ENCODE peak calls at places on chromosome 16, in four cellular contexts. C is breast epithelium, K is A549, W is ovary. U is an unnamed sample.
A peak's percentile ranks its signal among the peaks of the same experiment; 100 is the strongest.

GRCh38 chr16:28977703-28978641 is 3.4 kb downstream of the SPNS1 start:
- DNase-seq in W (no peak), C (no peak), K (peak; percentile 25), U (no peak)

GRCh38 chr16:11079657-11080187 is 135.4 kb downstream of the CLEC16A start:
- DNase-seq in C (no peak), K (no peak), W (no peak), U (no peak)

GRCh38 chr16:85728879-85729278 is 22.0 kb downstream of the C16orf74 start:
- DNase-seq in C (no peak), W (no peak), K (no peak), U (no peak)

GRCh38 chr16:62963846-62964245 is 927.6 kb upstream of the CDH8 start:
- DNase-seq in W (no peak), K (no peak), C (no peak), U (no peak)

GRCh38 chr16:85436636-85437160 is 176.4 kb upstream of the GSE1 start:
- DNase-seq in C (no peak), K (no peak), W (peak; percentile 81), U (no peak)

GRCh38 chr16:27759301-27759871 is 209.4 kb downstream of the KATNIP start:
- DNase-seq in K (no peak), C (no peak), W (no peak), U (no peak)

GRCh38 chr16:27114006-27114405 is 47.3 kb downstream of the C16orf82 start:
- DNase-seq in W (no peak), K (no peak), C (no peak), U (no peak)

GRCh38 chr16:70725912-70726828 is 40.3 kb upstream of the MTSS2 start:
- DNase-seq in K (no peak), W (peak; percentile 72), C (no peak), U (no peak)

GRCh38 chr16:55662641-55663040 is 6.9 kb downstream of the SLC6A2 start:
- DNase-seq in W (no peak), C (no peak), K (no peak), U (peak; percentile 41)

GRCh38 chr16:89370081-89370511 is 120.3 kb downstream of the ANKRD11 start:
- DNase-seq in C (no peak), W (no peak), K (no peak), U (no peak)

GRCh38 chr16:1519831-1520230 is 13.6 kb upstream of the TMEM204 start:
- DNase-seq in C (no peak), K (no peak), W (no peak), U (no peak)

GRCh38 chr16:12062343-12063003 is 85.9 kb downstream of the SNX29 start:
- DNase-seq in K (no peak), W (no peak), C (peak; percentile 57), U (peak; percentile 96)

GRCh38 chr16:73279451-73279850 is 231.5 kb upstream of the ZFHX3 start:
- DNase-seq in W (no peak), C (no peak), K (no peak), U (no peak)

DNA sequence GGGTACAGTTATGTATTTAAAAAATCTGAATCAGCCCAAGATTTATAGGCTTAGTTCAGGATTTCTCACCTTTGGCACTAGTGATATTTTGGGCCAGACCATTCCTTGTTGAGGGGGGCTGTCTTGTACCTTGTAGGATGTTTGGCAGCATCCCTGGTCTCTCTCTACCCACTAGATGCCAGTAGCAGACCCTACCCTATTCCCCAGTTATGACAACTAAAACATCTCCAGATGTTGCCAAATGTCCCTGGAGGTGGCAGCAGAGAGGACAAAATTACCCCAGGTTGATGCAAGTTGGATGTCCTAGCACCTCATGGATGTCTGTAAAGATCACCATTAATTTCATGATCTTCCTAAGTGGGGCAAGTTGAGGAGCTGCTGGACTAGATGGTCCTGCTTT is 45.8 kb downstream of the SYT17 start:
- DNase-seq in W (no peak), K (no peak), C (no peak), U (no peak)
- TF ChIP-seq CTCF in W (no peak), K (no peak), C (no peak), U (no peak)

DNA sequence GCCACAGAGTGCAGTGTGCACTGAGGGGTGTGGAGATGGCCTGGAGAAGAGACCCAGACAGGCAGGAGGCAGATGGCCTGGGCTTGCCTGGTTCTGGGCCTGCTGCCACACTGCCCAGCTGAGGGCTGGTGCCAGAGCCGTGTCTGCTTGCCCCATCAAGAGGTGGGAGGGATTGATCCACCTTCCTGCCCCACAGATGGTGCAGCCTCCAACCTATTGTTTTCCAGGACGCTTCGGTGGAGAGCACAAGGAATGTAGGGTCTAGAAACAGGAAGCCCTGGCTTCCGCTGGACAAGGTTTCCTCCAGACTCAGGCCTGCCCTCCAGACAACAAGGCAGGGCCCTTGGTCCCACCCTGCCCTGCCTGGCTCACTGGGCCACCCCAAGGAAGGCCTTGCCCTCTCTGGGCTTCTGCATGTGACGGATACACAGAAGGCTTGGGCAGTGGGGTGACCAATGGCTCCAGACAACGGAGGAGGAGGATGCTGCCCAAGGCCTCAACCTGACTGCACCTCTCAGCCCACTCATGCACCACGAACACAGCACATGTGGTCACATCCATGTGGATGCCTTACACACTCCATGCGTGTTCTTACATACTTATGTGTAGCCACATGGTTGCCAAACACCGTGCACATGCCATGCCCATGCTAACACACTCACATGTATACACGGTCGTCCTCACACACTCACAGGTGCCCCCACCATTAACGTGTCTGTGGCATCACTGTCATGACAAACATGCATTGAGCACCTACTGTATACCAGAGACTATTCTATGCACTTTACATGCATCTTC is 6.5 kb upstream of the CDH5 start:
- DNase-seq in W (no peak), K (no peak), C (no peak), U (no peak)
- TF ChIP-seq POLR2A in W (no peak), K (no peak), C (no peak), U (no peak)

DNA sequence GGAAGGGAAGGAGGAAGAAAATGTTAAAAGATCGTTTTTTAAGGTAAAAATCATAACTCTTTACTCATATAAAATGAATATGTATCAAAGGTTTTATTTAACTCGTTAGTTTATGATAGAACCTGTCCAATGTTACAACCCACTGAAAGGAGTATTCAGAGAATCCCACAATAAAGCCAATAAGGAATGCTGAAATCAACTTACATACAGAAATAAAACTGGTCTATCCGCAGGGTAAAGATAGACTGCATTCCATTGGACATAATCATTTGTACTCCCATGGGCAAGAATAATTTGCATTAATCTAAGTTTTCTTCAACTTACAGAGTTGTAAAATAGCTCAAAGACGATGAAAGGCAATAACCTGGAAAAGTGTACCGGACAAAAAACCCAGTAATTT is 17.9 kb upstream of the BEAN1 start:
- DNase-seq in W (no peak), K (no peak), C (no peak), U (no peak)
- H3K4me3 ChIP-seq in W (no peak overlapping the region), K (no peak overlapping the region), C (no peak overlapping the region), U (no peak overlapping the region)

GRCh38 chr16:31179747-31180458 is at the start of gene FUS:
- DNase-seq in C (peak; percentile 88), K (peak; percentile 91), W (peak; percentile 95), U (peak; percentile 88)
- TF ChIP-seq CTCF in C (peak; percentile 42), K (no peak), W (peak; percentile 34), U (no peak)

GRCh38 chr16:24988593-24989338 is 26.4 kb downstream of the ARHGAP17 start:
- DNase-seq in K (peak; percentile 30), C (no peak), W (no peak), U (no peak)

GRCh38 chr16:24984101-24984500 is 31.1 kb downstream of the ARHGAP17 start:
- DNase-seq in C (no peak), W (no peak), K (no peak), U (no peak)

GRCh38 chr16:24984903-24985675 is 30.1 kb downstream of the ARHGAP17 start:
- DNase-seq in K (no peak), W (no peak), C (no peak), U (no peak)

GRCh38 chr16:24988137-24988535 is 27.0 kb downstream of the ARHGAP17 start:
- DNase-seq in C (no peak), W (no peak), K (no peak), U (no peak)

DNA sequence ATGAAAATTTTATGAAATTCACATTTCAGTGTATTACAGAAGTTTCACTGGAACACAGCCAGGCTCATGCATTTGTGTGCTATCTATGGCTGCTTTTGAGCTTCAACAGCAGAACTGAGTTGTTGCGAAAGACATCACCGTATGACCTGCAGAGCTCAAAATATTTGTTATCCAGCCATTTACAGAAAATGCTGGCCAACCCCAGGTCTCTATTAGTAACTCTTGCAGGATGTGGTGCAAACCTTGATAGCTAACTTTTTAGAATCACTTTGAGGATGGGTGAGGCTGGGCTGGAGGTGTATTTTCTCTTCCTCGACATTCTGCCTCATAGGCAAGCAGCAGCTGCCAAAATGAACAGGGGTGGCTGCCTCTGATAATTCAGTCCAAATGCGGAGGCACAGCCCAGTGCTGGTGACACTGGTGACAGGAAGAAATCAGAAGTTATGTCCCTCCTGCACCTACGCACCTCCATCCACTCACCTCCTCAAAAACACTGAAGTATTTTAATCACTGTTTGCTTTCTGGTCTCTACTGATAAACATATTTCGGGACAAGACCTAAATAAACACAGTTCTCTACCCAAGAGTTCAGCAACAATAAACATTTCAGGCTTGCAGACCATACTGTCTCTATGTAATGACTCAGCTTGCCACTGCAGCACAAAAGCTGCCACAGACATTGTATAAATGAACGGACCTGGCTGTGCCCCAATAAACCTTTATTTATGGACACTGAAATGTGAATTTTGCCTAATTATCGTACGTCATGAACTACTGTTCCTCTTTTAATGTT is 28.5 kb downstream of the ARHGAP17 start:
- DNase-seq in W (no peak), C (no peak), K (peak; percentile 31), U (peak; percentile 49)
- TF ChIP-seq POLR2A in W (no peak), C (no peak), K (no peak), U (no peak)

DNA sequence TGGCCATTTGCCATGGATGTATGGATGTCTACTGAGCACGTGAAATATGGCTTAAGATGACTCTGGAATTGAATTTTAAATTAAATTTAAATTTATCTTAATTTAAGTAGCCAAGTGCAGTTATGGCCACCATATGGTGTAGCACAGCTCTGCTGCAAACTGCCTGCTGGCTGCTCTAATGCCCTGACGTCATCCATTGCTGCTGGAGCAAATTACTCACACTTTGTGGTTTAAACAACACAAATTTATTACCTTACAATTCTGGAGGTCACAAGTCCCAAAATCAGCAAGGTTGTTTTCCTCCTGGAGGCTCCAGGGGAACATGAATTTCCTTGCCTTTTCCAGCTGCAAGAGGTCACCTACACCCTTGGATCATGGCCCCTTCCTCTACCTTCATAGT is 679.3 kb upstream of the EEF2KMT start:
- DNase-seq in W (no peak), K (no peak), C (no peak), U (no peak)
- H3K4me3 ChIP-seq in W (no peak overlapping the region), K (no peak overlapping the region), C (no peak overlapping the region), U (no peak overlapping the region)

GRCh38 chr16:50324345-50324744 is 44.4 kb downstream of the BRD7 start:
- DNase-seq in C (no peak), W (no peak), K (no peak), U (no peak)

GRCh38 chr16:50320310-50320709 is 48.5 kb downstream of the BRD7 start:
- DNase-seq in C (no peak), K (no peak), W (no peak), U (no peak)

GRCh38 chr16:50322333-50322732 is 46.5 kb downstream of the BRD7 start:
- DNase-seq in C (no peak), W (no peak), K (no peak), U (no peak)

GRCh38 chr16:50326264-50326663 is 42.5 kb downstream of the BRD7 start:
- DNase-seq in W (peak; percentile 54), K (no peak), C (no peak), U (no peak)

GRCh38 chr16:50323335-50324011 is 45.3 kb downstream of the BRD7 start:
- DNase-seq in K (no peak), W (no peak), C (no peak), U (no peak)
- TF ChIP-seq CTCF in K (peak; percentile 40), W (no peak), C (no peak), U (no peak)

GRCh38 chr16:74305978-74306784 is 9.6 kb downstream of the PSMD7 start:
- DNase-seq in K (no peak), W (no peak), C (no peak), U (no peak)
- TF ChIP-seq POLR2A in K (no peak), W (no peak), C (no peak), U (no peak)